ENCODE peak calls at places on chromosomes 5 and 9, in six cellular contexts. B, X, N, M, W and Q are unnamed samples.

GRCh38 chr9:101705135-101705661 is 33.2 kb downstream of the GRIN3A start:
- DNase-seq in B (peak), X (peak), N (no peak), M (peak), W (no peak), Q (peak)

GRCh38 chr9:107348836-107349235 is 65.8 kb downstream of the RAD23B start:
- DNase-seq in B (no peak), X (no peak), N (no peak), M (no peak), W (no peak), Q (no peak)

GRCh38 chr5:151643385-151643784 is 43.3 kb downstream of the SPARC start:
- DNase-seq in B (no peak), X (no peak), N (no peak), M (no peak), W (no peak), Q (no peak)

GRCh38 chr9:126376311-126376902 is 49.8 kb downstream of the MVB12B start:
- DNase-seq in B (no peak), X (no peak), N (no peak), M (no peak), W (no peak), Q (peak)

GRCh38 chr5:136020383-136021015 is 8.3 kb upstream of the TGFBI start:
- DNase-seq in B (peak), X (peak), N (no peak), M (no peak), W (peak), Q (peak)

GRCh38 chr5:17118631-17119030 is 98.8 kb upstream of the BASP1 start:
- DNase-seq in B (peak), X (no peak), N (no peak), M (no peak), W (peak), Q (peak)

GRCh38 chr9:135666534-135667402 is 3.7 kb downstream of the LCN9 start:
- DNase-seq in B (no peak), X (no peak), N (no peak), M (no peak), W (no peak), Q (no peak)

GRCh38 chr9:93278164-93278563 is 94.2 kb downstream of the WNK2 start:
- DNase-seq in B (no peak), X (no peak), N (no peak), M (no peak), W (no peak), Q (no peak)

GRCh38 chr9:10910779-10911178 is 298.0 kb upstream of the PTPRD start:
- DNase-seq in B (no peak), X (no peak), N (no peak), M (no peak), W (no peak), Q (no peak)

GRCh38 chr9:132486706-132487350 is 76.8 kb downstream of the CFAP77 start:
- DNase-seq in B (no peak), X (peak), N (no peak), M (no peak), W (no peak), Q (no peak)

GRCh38 chr5:64635056-64635686 is 55.1 kb upstream of the SHISAL2B start:
- DNase-seq in B (no peak), X (no peak), N (no peak), M (peak), W (peak), Q (no peak)

GRCh38 chr9:87497604-87498045 is at the start of gene DAPK1:
- DNase-seq in B (peak), X (peak), N (no peak), M (no peak), W (peak), Q (peak)

GRCh38 chr5:38167562-38167996 is 90.8 kb upstream of the EGFLAM start:
- DNase-seq in B (no peak), X (no peak), N (no peak), M (no peak), W (no peak), Q (no peak)

GRCh38 chr9:7963026-7963425 is 163.4 kb upstream of the DMAC1 start:
- DNase-seq in B (no peak), X (no peak), N (no peak), M (no peak), W (peak), Q (no peak)

GRCh38 chr5:135825373-135826220 is 8.9 kb upstream of the SLC25A48 start:
- DNase-seq in B (no peak), X (no peak), N (no peak), M (no peak), W (no peak), Q (no peak)

GRCh38 chr5:140828402-140828737 is 610 bp downstream of the PCDHA6 start:
- DNase-seq in B (no peak), X (no peak), N (no peak), M (peak), W (no peak), Q (no peak)

GRCh38 chr5:61551637-61552313 is 219.7 kb downstream of the ZSWIM6 start:
- DNase-seq in B (no peak), X (no peak), N (no peak), M (no peak), W (peak), Q (no peak)

GRCh38 chr9:105510024-105510423 is 47.9 kb upstream of the FKTN start:
- DNase-seq in B (no peak), X (no peak), N (no peak), M (no peak), W (peak), Q (no peak)

GRCh38 chr9:123232332-123232731 is 36.1 kb downstream of the STRBP start:
- DNase-seq in B (no peak), X (no peak), N (no peak), M (no peak), W (no peak), Q (no peak)

GRCh38 chr5:139660105-139660915 is 12.2 kb downstream of the CXXC5 start:
- DNase-seq in B (peak), X (no peak), N (no peak), M (peak), W (peak), Q (peak)

GRCh38 chr5:65611524-65611923 is 12.6 kb downstream of the TRIM23 start:
- DNase-seq in B (peak), X (no peak), N (no peak), M (no peak), W (no peak), Q (peak)

GRCh38 chr5:147017621-147018020 is 139.1 kb upstream of the PPP2R2B start:
- DNase-seq in B (no peak), X (no peak), N (no peak), M (no peak), W (no peak), Q (no peak)

GRCh38 chr9:128142061-128142460 is 7.2 kb upstream of the LCN2 start:
- DNase-seq in B (no peak), X (no peak), N (no peak), M (no peak), W (no peak), Q (no peak)